ENCODE peak calls at places on chromosomes 1 and 21, in four cellular contexts. One of them, this sample, is unnamed.

GRCh38 chr21:29624776-29625175 is 315.0 kb downstream of the GRIK1 start:
- DNase-seq in HepG2: no peak
- DNase-seq in GM12878: no peak
- DNase-seq in K562: no peak
- DNase-seq in this sample: no peak

GRCh38 chr1:179091691-179092165 is 9.9 kb downstream of the TOR3A start:
- DNase-seq in K562: no peak
- DNase-seq in HepG2: peak; percentile 62
- DNase-seq in GM12878: no peak
- DNase-seq in this sample: no peak

GRCh38 chr21:39048574-39048973 is 134.7 kb downstream of the PSMG1 start:
- DNase-seq in K562: no peak
- DNase-seq in HepG2: no peak
- DNase-seq in GM12878: no peak
- DNase-seq in this sample: no peak

GRCh38 chr1:187244623-187245022 is 415.9 kb downstream of the PLA2G4A start:
- DNase-seq in GM12878: no peak
- DNase-seq in K562: no peak
- DNase-seq in HepG2: no peak
- DNase-seq in this sample: no peak

GRCh38 chr1:66402194-66402593 is 131.8 kb upstream of the SGIP1 start:
- DNase-seq in GM12878: peak; percentile 87
- DNase-seq in HepG2: no peak
- DNase-seq in K562: no peak
- DNase-seq in this sample: no peak

GRCh38 chr1:67722292-67722944 is 37.4 kb downstream of the GADD45A start:
- DNase-seq in GM12878: no peak
- DNase-seq in K562: no peak
- DNase-seq in HepG2: no peak
- DNase-seq in this sample: no peak

GRCh38 chr1:207858806-207859205 is 52.1 kb downstream of the CD34 start:
- DNase-seq in GM12878: no peak
- DNase-seq in HepG2: peak; percentile 17
- DNase-seq in K562: no peak
- DNase-seq in this sample: no peak

GRCh38 chr1:48030211-48030610 is 33.0 kb upstream of the TRABD2B start:
- DNase-seq in GM12878: no peak
- DNase-seq in K562: no peak
- DNase-seq in HepG2: no peak
- DNase-seq in this sample: no peak

GRCh38 chr1:167223144-167224103 is 2.7 kb downstream of the POU2F1 start:
- DNase-seq in HepG2: no peak
- DNase-seq in K562: no peak
- DNase-seq in GM12878: no peak
- DNase-seq in this sample: peak; percentile 50

GRCh38 chr1:4603317-4604110 is 50.9 kb upstream of the AJAP1 start:
- DNase-seq in HepG2: no peak
- DNase-seq in GM12878: no peak
- DNase-seq in K562: no peak
- DNase-seq in this sample: no peak

GRCh38 chr1:108719253-108719652 is 6.5 kb downstream of the FNDC7 start:
- DNase-seq in K562: no peak
- DNase-seq in HepG2: no peak
- DNase-seq in GM12878: no peak
- DNase-seq in this sample: no peak

GRCh38 chr1:29546496-29546895 is 310.2 kb downstream of the PTPRU start:
- DNase-seq in GM12878: no peak
- DNase-seq in K562: no peak
- DNase-seq in HepG2: no peak
- DNase-seq in this sample: no peak

GRCh38 chr1:67367370-67368345 is 60.0 kb downstream of the IL12RB2 start:
- DNase-seq in K562: peak; percentile 23
- DNase-seq in GM12878: no peak
- DNase-seq in HepG2: peak; percentile 69
- DNase-seq in this sample: peak; percentile 72

GRCh38 chr1:228035844-228036243 is 29.0 kb downstream of the WNT3A start:
- DNase-seq in GM12878: no peak
- DNase-seq in HepG2: no peak
- DNase-seq in K562: no peak
- DNase-seq in this sample: peak; percentile 5

GRCh38 chr21:33230518-33231324 is 983 bp downstream of the IFNAR2 start:
- DNase-seq in HepG2: peak; percentile 37
- DNase-seq in K562: peak; percentile 68
- DNase-seq in GM12878: no peak
- DNase-seq in this sample: peak; percentile 45

GRCh38 chr1:244861683-244862082 is 2.7 kb downstream of the HNRNPU start:
- DNase-seq in K562: no peak
- DNase-seq in HepG2: no peak
- DNase-seq in GM12878: no peak
- DNase-seq in this sample: no peak

GRCh38 chr1:72649974-72650373 is 367.6 kb upstream of the NEGR1 start:
- DNase-seq in HepG2: no peak
- DNase-seq in K562: no peak
- DNase-seq in GM12878: no peak
- DNase-seq in this sample: no peak

GRCh38 chr1:109782927-109783326 is 19.2 kb upstream of the EPS8L3 start:
- DNase-seq in HepG2: no peak
- DNase-seq in GM12878: no peak
- DNase-seq in K562: no peak
- DNase-seq in this sample: no peak

GRCh38 chr1:225942574-225942973 is 1.6 kb upstream of the LEFTY2 start:
- DNase-seq in HepG2: no peak
- DNase-seq in K562: no peak
- DNase-seq in GM12878: peak; percentile 39
- DNase-seq in this sample: no peak

GRCh38 chr1:12356004-12356890 is 126.4 kb downstream of the VPS13D start:
- DNase-seq in HepG2: peak; percentile 89
- DNase-seq in GM12878: no peak
- DNase-seq in K562: no peak
- DNase-seq in this sample: no peak

GRCh38 chr1:103416681-103417318 is 108.7 kb upstream of the RNPC3 start:
- DNase-seq in HepG2: no peak
- DNase-seq in GM12878: no peak
- DNase-seq in K562: no peak
- DNase-seq in this sample: no peak

GRCh38 chr1:213976665-213977485 is 10.9 kb upstream of the PROX1 start:
- DNase-seq in K562: no peak
- DNase-seq in HepG2: peak; percentile 47
- DNase-seq in GM12878: no peak
- DNase-seq in this sample: no peak

GRCh38 chr1:168638884-168639283 is 62.5 kb downstream of the XCL1 start:
- DNase-seq in K562: no peak
- DNase-seq in HepG2: no peak
- DNase-seq in GM12878: no peak
- DNase-seq in this sample: no peak

GRCh38 chr21:31136891-31137290 is 98.6 kb upstream of the KRTAP19-8 start:
- DNase-seq in HepG2: no peak
- DNase-seq in K562: no peak
- DNase-seq in GM12878: peak; percentile 47
- DNase-seq in this sample: no peak

GRCh38 chr1:183212870-183213269 is 26.8 kb downstream of the LAMC2 start:
- DNase-seq in GM12878: no peak
- DNase-seq in HepG2: no peak
- DNase-seq in K562: no peak
- DNase-seq in this sample: no peak

GRCh38 chr1:182163821-182164223 is 102.3 kb upstream of the ZNF648 start:
- DNase-seq in HepG2: no peak
- DNase-seq in GM12878: no peak
- DNase-seq in K562: no peak
- DNase-seq in this sample: no peak

GRCh38 chr1:174995121-174995520 is 4.6 kb upstream of the CACYBP start:
- DNase-seq in K562: no peak
- DNase-seq in HepG2: peak; percentile 21
- DNase-seq in GM12878: no peak
- DNase-seq in this sample: no peak

GRCh38 chr1:174998569-174999215 is 1.1 kb upstream of the CACYBP start:
- DNase-seq in GM12878: peak; percentile 54
- DNase-seq in K562: peak; percentile 62
- DNase-seq in HepG2: peak; percentile 72
- DNase-seq in this sample: peak; percentile 46

GRCh38 chr1:174996474-174996873 is 3.3 kb upstream of the CACYBP start:
- DNase-seq in K562: no peak
- DNase-seq in GM12878: no peak
- DNase-seq in HepG2: no peak
- DNase-seq in this sample: no peak

GRCh38 chr1:174999216-174999925 is 376 bp upstream of the CACYBP start:
- DNase-seq in HepG2: peak; percentile 97
- DNase-seq in GM12878: peak; percentile 98
- DNase-seq in K562: peak; percentile 96
- DNase-seq in this sample: peak; percentile 94

DNA sequence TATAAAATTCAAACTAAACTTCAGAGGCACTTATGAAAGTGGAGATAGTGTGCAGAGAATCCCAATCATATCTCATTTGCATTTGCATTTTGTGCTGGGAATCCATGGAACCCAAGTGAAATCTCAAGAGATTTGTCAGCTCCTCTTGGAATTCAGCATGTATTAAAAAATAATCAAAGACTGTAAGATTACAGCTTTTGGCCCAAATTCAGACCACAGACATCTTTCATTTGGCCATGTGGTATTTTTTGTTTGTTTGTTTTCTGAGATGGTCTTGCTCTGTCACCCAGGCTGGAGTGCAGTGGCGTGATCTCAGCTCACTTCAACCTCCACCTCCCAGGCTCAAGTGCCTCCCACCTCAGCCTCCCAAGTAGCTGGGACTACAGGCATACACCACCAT is 3.8 kb upstream of the CACYBP start:
- DNase-seq in HepG2: no peak
- DNase-seq in K562: no peak
- DNase-seq in GM12878: no peak
- DNase-seq in this sample: no peak
- TF ChIP-seq BHLHE40 in HepG2: no peak
- TF ChIP-seq BHLHE40 in K562: no peak
- TF ChIP-seq BHLHE40 in GM12878: no peak
- TF ChIP-seq BHLHE40 in this sample: no peak

GRCh38 chr1:116330342-116330652 is 42.7 kb upstream of the ATP1A1 start:
- DNase-seq in GM12878: no peak
- DNase-seq in HepG2: no peak
- DNase-seq in K562: no peak
- DNase-seq in this sample: no peak

GRCh38 chr1:116328671-116329070 is 44.4 kb upstream of the ATP1A1 start:
- DNase-seq in GM12878: no peak
- DNase-seq in K562: no peak
- DNase-seq in HepG2: no peak
- DNase-seq in this sample: no peak

GRCh38 chr1:116330846-116331245 is 42.2 kb upstream of the ATP1A1 start:
- DNase-seq in K562: no peak
- DNase-seq in GM12878: no peak
- DNase-seq in HepG2: no peak
- DNase-seq in this sample: no peak

GRCh38 chr1:116331523-116331922 is 41.5 kb upstream of the ATP1A1 start:
- DNase-seq in HepG2: no peak
- DNase-seq in GM12878: no peak
- DNase-seq in K562: no peak
- DNase-seq in this sample: no peak

DNA sequence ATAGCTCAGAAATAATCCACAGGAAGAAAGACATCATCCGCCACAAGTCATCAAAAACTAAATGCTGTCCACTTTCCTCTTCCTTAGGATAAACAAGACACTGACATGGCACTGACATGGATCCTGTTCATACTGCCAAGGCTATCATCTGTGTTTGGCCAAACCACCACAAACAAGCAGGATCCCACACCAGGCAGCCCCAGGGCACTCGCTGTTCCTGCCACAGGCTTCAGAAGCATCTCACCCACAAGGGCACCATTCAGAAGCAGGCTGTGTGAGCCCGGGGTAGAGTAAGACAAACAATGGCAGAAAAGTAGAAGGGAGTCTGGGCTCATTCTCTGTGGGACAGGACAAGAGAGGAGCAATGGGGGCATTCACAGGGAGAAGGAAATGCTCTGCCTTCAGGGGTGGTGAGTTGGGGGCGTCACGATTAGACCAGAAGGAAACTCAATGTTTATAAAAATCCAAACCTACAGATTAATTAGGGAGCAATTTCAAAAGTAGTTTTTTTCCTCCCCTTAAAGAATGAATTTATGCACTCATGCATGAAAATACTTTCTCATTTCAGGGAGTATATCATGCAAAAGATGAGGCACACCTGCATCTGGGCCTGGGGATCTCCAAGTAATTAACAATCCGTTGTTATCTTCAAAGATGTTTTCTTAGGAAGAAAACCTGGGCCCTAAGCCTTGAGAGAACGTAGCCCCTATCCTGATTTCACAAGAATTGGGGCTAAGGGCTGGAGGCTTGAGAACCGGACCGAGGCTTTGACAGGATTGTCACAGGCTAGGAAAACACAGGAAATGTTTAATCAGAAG is 43.3 kb upstream of the ATP1A1 start:
- DNase-seq in K562: no peak
- DNase-seq in GM12878: no peak
- DNase-seq in HepG2: no peak
- DNase-seq in this sample: no peak
- TF ChIP-seq FOXM1 in K562: no peak
- TF ChIP-seq FOXM1 in GM12878: no peak
- TF ChIP-seq FOXM1 in HepG2: no peak
- TF ChIP-seq FOXM1 in this sample: no peak

DNA sequence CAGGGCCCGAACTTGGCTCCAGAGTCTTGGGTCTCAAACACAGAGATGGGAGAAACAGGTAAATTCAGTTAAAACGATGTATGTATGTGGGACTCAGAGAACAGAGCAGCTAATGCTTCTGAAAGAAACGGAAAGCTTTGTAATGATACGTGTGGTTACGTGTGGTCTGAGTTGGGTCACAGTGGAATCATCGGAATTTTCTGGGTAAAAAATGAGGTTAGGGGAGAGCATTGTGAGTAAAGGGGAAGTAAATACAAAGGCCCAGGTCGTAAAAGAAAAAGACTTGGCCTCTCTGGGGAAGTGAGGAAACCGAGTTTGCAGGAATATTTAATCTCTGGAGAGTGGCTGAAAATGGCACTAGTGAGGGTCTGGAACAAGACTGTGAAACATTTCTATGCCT is 8.3 kb downstream of the NHLH2 start:
- DNase-seq in GM12878: no peak
- DNase-seq in K562: no peak
- DNase-seq in HepG2: no peak
- DNase-seq in this sample: no peak
- TF ChIP-seq BHLHE40 in GM12878: no peak
- TF ChIP-seq BHLHE40 in K562: no peak
- TF ChIP-seq BHLHE40 in HepG2: no peak
- TF ChIP-seq BHLHE40 in this sample: no peak

GRCh38 chr1:158969855-158970254 is 38.5 kb downstream of the PYHIN1 start:
- DNase-seq in GM12878: no peak
- DNase-seq in K562: no peak
- DNase-seq in HepG2: no peak
- DNase-seq in this sample: no peak
- TF ChIP-seq FOXM1 in GM12878: no peak
- TF ChIP-seq FOXM1 in K562: no peak
- TF ChIP-seq FOXM1 in HepG2: no peak
- TF ChIP-seq FOXM1 in this sample: no peak